ENCODE peak calls at places on chromosomes 3 and 15, in seven cellular contexts. E is lower lobe of right lung, F is uterus, B is foreskin fibroblast, M is chondrocyte, Q is OCI-LY7, Z is PC-3. U is an unnamed sample.

GRCh38 chr15:69781411-69782125 is 316.1 kb downstream of the TLE3 start:
- DNase-seq in E (no peak), F (no peak), B (no peak), M (no peak), Z (no peak), Q (no peak), U (no peak)

GRCh38 chr3:98561727-98562521 is 30.1 kb downstream of the GPR15 start:
- DNase-seq in Z (peak), M (no peak), B (no peak), F (no peak), Q (no peak), E (no peak), U (peak)

GRCh38 chr15:82942691-82943090 is 9.8 kb downstream of the HOMER2 start:
- DNase-seq in E (peak), M (no peak), B (no peak), Z (peak), F (no peak), Q (no peak), U (peak)

GRCh38 chr15:52256930-52257733 is 38.5 kb downstream of the MYO5C start:
- DNase-seq in Z (no peak), E (no peak), F (no peak), B (no peak), Q (no peak), M (no peak), U (no peak)

GRCh38 chr3:158792709-158793108 is 9.1 kb upstream of the MFSD1 start:
- DNase-seq in Z (peak), Q (no peak), F (no peak), M (no peak), B (peak), E (no peak), U (peak)

GRCh38 chr15:48582472-48583235 is 62.9 kb downstream of the FBN1 start:
- DNase-seq in E (no peak), B (peak), Z (no peak), F (no peak), M (no peak), Q (no peak), U (peak)

GRCh38 chr3:60034047-60034446 is 984.2 kb upstream of the CFAP20DC start:
- DNase-seq in M (no peak), Q (no peak), B (no peak), F (no peak), E (no peak), Z (no peak), U (no peak)

GRCh38 chr15:43253431-43254403 is 13.0 kb downstream of the TGM5 start:
- DNase-seq in E (no peak), Z (peak), Q (no peak), F (no peak), M (no peak), B (no peak), U (peak)

GRCh38 chr3:84989102-84989501 is 30.3 kb downstream of the CADM2 start:
- DNase-seq in Q (no peak), M (no peak), F (no peak), E (no peak), B (no peak), Z (no peak), U (no peak)

GRCh38 chr3:45067941-45068340 is 41.8 kb downstream of the CLEC3B start:
- DNase-seq in E (no peak), M (no peak), Q (no peak), Z (no peak), B (no peak), F (no peak), U (no peak)

GRCh38 chr3:146035366-146035765 is 125.6 kb downstream of the PLOD2 start:
- DNase-seq in E (no peak), Z (no peak), M (no peak), F (no peak), Q (no peak), B (no peak), U (no peak)

GRCh38 chr3:154122912-154123559 is 1.8 kb downstream of the ARHGEF26 start:
- DNase-seq in Z (peak), F (peak), Q (no peak), B (no peak), M (no peak), E (no peak), U (no peak)

GRCh38 chr3:127089487-127090145 is 103.3 kb upstream of the PRR23E start:
- DNase-seq in Z (no peak), M (peak), Q (peak), B (no peak), E (no peak), F (no peak), U (no peak)

GRCh38 chr3:73061416-73061815 is at the start of gene EBLN2:
- DNase-seq in M (no peak), E (no peak), Q (no peak), F (no peak), Z (no peak), B (no peak), U (no peak)

GRCh38 chr3:8441969-8442559 is 59.6 kb upstream of the LMCD1 start:
- DNase-seq in M (no peak), E (no peak), Q (peak), F (no peak), B (peak), Z (peak), U (peak)

GRCh38 chr3:171982829-171983228 is 56.5 kb upstream of the FNDC3B start:
- DNase-seq in E (no peak), M (no peak), B (peak), Q (no peak), Z (peak), F (no peak), U (no peak)

GRCh38 chr15:93088200-93088980 is 621 bp downstream of the RGMA start:
- DNase-seq in Z (no peak), B (no peak), Q (no peak), M (no peak), E (no peak), F (peak), U (peak)

GRCh38 chr15:89335289-89336041 is 841 bp upstream of the POLG start:
- DNase-seq in F (peak), Q (peak), B (no peak), M (peak), E (no peak), Z (no peak), U (no peak)

GRCh38 chr15:101168463-101168824 is 83.4 kb downstream of the CHSY1 start:
- DNase-seq in Q (no peak), M (no peak), Z (no peak), B (no peak), E (no peak), F (peak), U (no peak)

GRCh38 chr15:57485869-57486268 is 105.8 kb upstream of the MYZAP start:
- DNase-seq in B (peak), E (peak), Z (peak), Q (no peak), F (no peak), M (no peak), U (peak)

GRCh38 chr3:31532587-31533168 is at the start of gene STT3B:
- DNase-seq in F (no peak), B (peak), M (peak), Z (peak), E (peak), Q (peak), U (peak)

GRCh38 chr3:24139463-24140412 is 194.7 kb downstream of the NR1D2 start:
- DNase-seq in Z (no peak), Q (no peak), B (no peak), E (no peak), M (no peak), F (no peak), U (no peak)

GRCh38 chr3:169144271-169144670 is 519.2 kb downstream of the MECOM start:
- DNase-seq in F (no peak), Q (no peak), Z (no peak), E (no peak), M (no peak), B (no peak), U (no peak)

GRCh38 chr3:56189486-56189985 is 278.7 kb downstream of the ERC2 start:
- DNase-seq in F (no peak), Q (no peak), M (no peak), B (no peak), E (no peak), Z (no peak), U (no peak)

GRCh38 chr3:194772241-194773000 is 86.7 kb downstream of the FAM43A start:
- DNase-seq in Q (no peak), B (no peak), Z (no peak), E (no peak), M (no peak), F (no peak), U (peak)

GRCh38 chr3:20015525-20015924 is 3.5 kb upstream of the PP2D1 start:
- DNase-seq in Z (no peak), M (no peak), B (no peak), F (no peak), Q (no peak), E (no peak), U (no peak)

GRCh38 chr3:66469220-66469640 is 31.6 kb downstream of the LRIG1 start:
- DNase-seq in M (no peak), F (no peak), Q (no peak), Z (no peak), B (no peak), E (no peak), U (no peak)

GRCh38 chr3:14640157-14640562 is 11.4 kb upstream of the CCDC174 start:
- DNase-seq in E (no peak), B (no peak), Q (no peak), F (no peak), Z (peak), M (no peak), U (peak)

GRCh38 chr3:112003321-112004080 is 4.8 kb downstream of the TAGLN3 start:
- DNase-seq in B (no peak), F (no peak), Q (no peak), Z (no peak), E (no peak), M (no peak), U (no peak)

GRCh38 chr15:96585634-96586386 is 255.3 kb downstream of the NR2F2 start:
- DNase-seq in Q (no peak), E (no peak), Z (peak), B (no peak), M (no peak), F (no peak), U (no peak)

GRCh38 chr3:18758047-18758704 is 333.0 kb upstream of the SATB1 start:
- DNase-seq in B (no peak), M (no peak), Z (peak), Q (peak), F (no peak), E (no peak), U (peak)

GRCh38 chr3:114376516-114376915 is 82.7 kb downstream of the TIGIT start:
- DNase-seq in Z (no peak), F (no peak), B (no peak), M (no peak), E (no peak), Q (no peak), U (no peak)

GRCh38 chr15:95940431-95940985 is 390.0 kb upstream of the NR2F2 start:
- DNase-seq in E (no peak), Z (no peak), F (no peak), M (no peak), Q (no peak), B (no peak), U (no peak)

GRCh38 chr3:45011756-45012441 is 14.2 kb upstream of the CLEC3B start:
- DNase-seq in M (no peak), Q (peak), E (peak), Z (no peak), F (peak), B (peak), U (peak)

GRCh38 chr15:35545316-35545824 is 595 bp downstream of the DPH6 start:
- DNase-seq in E (peak), Q (peak), F (peak), Z (peak), M (no peak), B (peak), U (peak)

GRCh38 chr3:179000659-179001058 is 71.0 kb downstream of the ZMAT3 start:
- DNase-seq in F (no peak), B (no peak), E (no peak), Q (no peak), Z (no peak), M (no peak), U (no peak)
- TF ChIP-seq CTCF in F (no peak), B (no peak), E (no peak), Q (no peak), Z (no peak), M (no peak), U (no peak)

DNA sequence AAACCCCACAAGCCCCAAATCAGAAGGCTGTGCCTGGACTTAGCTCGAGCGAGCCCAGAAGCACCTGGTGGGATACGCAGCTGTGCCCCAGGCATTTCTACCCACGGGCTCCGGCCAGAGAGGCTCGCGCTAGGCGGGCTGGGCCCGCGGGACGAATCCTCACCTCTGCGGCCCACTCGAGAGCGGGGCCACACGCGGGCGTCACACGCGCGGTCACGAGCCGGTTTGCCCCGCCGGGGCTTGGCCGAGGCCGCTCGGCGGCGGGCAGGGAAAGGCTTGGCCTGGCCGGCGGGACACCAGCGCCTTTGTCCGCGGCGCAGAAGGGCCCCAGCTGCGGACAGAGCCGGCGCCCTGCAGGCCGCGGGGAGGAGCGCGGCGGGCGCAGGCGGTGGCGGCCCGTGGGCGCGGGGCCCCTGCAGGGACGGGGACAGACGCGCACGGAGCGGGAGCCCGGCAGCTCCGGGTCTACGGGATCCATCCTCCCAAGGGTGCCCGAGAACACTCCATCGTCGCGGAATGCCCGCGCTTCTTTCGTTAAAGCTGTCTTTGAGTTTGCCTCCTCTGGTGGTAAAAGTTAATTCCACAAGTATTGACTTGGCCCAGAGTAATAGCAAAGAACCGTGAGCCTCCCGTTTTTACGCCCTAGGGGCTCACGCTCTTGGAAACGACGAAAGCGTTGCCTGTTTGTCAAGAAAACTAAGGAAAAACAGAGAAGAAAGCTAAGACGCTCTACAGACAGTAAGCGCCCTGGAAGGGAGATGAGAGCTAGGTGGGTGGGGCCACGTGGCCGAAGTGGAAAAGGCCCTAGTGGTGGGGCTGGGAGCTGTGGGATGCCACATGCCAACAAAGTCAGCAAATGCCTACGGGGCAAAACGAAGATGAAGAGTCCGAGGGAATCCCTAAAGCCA is 26.4 kb downstream of the TYRO3 start:
- DNase-seq in M (no peak), Q (no peak), E (peak), Z (peak), F (peak), B (peak), U (peak)
- TF ChIP-seq CTCF in M (peak), Q (no peak), E (peak), Z (peak), F (peak), B (peak), U (peak)

GRCh38 chr3:197181751-197182150 is 116.7 kb downstream of the DLG1 start:
- DNase-seq in F (peak), B (peak), Q (no peak), M (no peak), E (peak), Z (no peak), U (no peak)

GRCh38 chr3:197175503-197175902 is 122.9 kb downstream of the DLG1 start:
- DNase-seq in E (no peak), B (no peak), M (no peak), F (no peak), Q (no peak), Z (no peak), U (no peak)

GRCh38 chr3:197183582-197183981 is 114.8 kb downstream of the DLG1 start:
- DNase-seq in E (no peak), Z (no peak), B (no peak), M (no peak), Q (peak), F (no peak), U (no peak)

GRCh38 chr3:197174927-197175326 is 123.5 kb downstream of the DLG1 start:
- DNase-seq in M (no peak), Z (no peak), Q (peak), F (no peak), B (no peak), E (no peak), U (no peak)

DNA sequence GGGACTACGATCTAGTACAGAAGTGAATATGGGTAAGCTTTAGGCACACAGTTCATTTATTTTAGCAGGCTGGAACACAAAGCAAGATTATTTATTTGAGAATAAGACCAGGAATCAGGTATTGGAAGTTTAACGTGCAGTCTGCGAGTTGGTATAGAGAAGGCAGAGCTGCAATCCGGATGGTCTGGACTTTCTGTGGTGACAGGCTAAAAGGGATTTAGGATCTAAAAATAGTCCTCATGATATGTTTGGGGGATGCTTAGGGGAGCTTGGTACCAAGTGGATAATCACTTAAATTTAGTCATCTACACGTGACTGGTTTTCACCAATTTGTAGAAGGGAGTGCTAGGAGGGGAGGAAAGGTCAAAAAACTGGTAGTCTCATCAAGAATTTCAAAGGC is 119.4 kb downstream of the DLG1 start:
- DNase-seq in E (no peak), B (no peak), Z (no peak), F (no peak), M (no peak), Q (no peak), U (no peak)
- TF ChIP-seq CTCF in E (no peak), B (no peak), Z (no peak), F (no peak), M (no peak), Q (no peak), U (no peak)

GRCh38 chr15:94460624-94461023 is 229.3 kb downstream of the MCTP2 start:
- DNase-seq in M (no peak), E (no peak), Z (no peak), B (no peak), Q (no peak), F (no peak), U (no peak)
- TF ChIP-seq CTCF in M (no peak), E (no peak), Z (no peak), B (no peak), Q (no peak), F (no peak), U (no peak)

GRCh38 chr3:10025205-10026083 is 793 bp upstream of the FANCD2 start:
- DNase-seq in B (no peak), Z (no peak), Q (no peak), M (no peak), E (no peak), F (no peak), U (no peak)

GRCh38 chr3:10021856-10022775 is 4.1 kb upstream of the FANCD2 start:
- DNase-seq in Z (no peak), Q (no peak), M (no peak), F (no peak), E (no peak), B (no peak), U (no peak)

GRCh38 chr3:10023587-10024310 is 2.5 kb upstream of the FANCD2 start:
- DNase-seq in E (no peak), Z (peak), M (no peak), F (no peak), B (peak), Q (no peak), U (peak)

GRCh38 chr3:10026084-10026890 is at the start of gene FANCD2:
- DNase-seq in B (peak), Q (peak), Z (peak), M (no peak), F (peak), E (peak), U (peak)
- TF ChIP-seq CTCF in B (no peak), Q (no peak), Z (no peak), M (peak), F (no peak), E (no peak), U (no peak)

DNA sequence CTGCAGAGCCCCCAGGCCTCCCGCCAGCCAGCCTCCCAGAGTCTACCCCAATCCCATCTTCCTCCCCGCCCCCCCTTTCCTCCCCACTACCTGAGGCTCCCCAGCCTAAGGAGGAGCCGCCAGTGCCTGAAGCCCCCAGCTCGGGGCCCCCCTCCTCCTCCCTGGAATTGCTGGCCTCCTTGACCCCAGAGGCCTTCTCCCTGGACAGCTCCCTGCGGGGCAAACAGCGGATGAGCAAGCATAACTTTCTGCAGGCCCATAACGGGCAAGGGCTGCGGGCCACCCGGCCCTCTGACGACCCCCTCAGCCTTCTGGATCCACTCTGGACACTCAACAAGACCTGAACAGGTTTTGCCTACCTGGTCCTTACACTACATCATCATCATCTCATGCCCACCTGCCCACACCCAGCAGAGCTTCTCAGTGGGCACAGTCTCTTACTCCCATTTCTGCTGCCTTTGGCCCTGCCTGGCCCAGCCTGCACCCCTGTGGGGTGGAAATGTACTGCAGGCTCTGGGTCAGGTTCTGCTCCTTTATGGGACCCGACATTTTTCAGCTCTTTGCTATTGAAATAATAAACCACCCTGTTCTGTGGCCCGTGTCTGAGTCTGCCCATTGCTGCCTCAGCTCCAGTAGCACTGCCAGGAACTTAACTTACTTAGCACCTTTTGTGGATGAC is 32.2 kb downstream of the PTPN23 start:
- DNase-seq in Z (no peak), E (no peak), Q (no peak), M (no peak), B (no peak), F (no peak), U (no peak)
- TF ChIP-seq CTCF in Z (peak), E (no peak), Q (no peak), M (peak), B (no peak), F (no peak), U (no peak)

GRCh38 chr15:63588826-63589225 is 8.4 kb upstream of the FBXL22 start:
- DNase-seq in M (no peak), B (no peak), Z (no peak), F (no peak), E (no peak), Q (no peak), U (no peak)

GRCh38 chr15:63587527-63587926 is 9.7 kb upstream of the FBXL22 start:
- DNase-seq in E (no peak), Q (no peak), Z (peak), M (no peak), B (peak), F (no peak), U (no peak)

GRCh38 chr15:63582179-63582578 is 15.0 kb upstream of the FBXL22 start:
- DNase-seq in Z (no peak), B (no peak), Q (no peak), F (no peak), M (no peak), E (no peak), U (no peak)

GRCh38 chr15:63583027-63583426 is 14.2 kb upstream of the FBXL22 start:
- DNase-seq in M (no peak), E (no peak), F (no peak), B (peak), Z (peak), Q (no peak), U (peak)

GRCh38 chr15:63586790-63587189 is 10.4 kb upstream of the FBXL22 start:
- DNase-seq in E (no peak), B (no peak), M (no peak), Q (no peak), Z (no peak), F (no peak), U (no peak)
- TF ChIP-seq CTCF in E (no peak), B (no peak), M (no peak), Q (no peak), Z (no peak), F (no peak), U (no peak)